ENCODE peak calls at places on chromosomes 16 and 17, in nine cellular contexts. One of them, this sample, is unnamed.

GRCh38 chr16:50627419-50627818 is 53.7 kb downstream of the SNX20 start:
- DNase-seq in ovary: peak; percentile 83
- DNase-seq in IMR-90: no peak
- DNase-seq in HCT116: no peak
- DNase-seq in colonic mucosa: peak; percentile 35
- DNase-seq in CD8-positive, alpha-beta T cell: peak; percentile 57
- DNase-seq in HepG2: no peak
- DNase-seq in transverse colon: peak; percentile 48
- DNase-seq in A673: peak; percentile 7
- DNase-seq in this sample: peak; percentile 24

GRCh38 chr17:49556183-49556943 is 19.3 kb upstream of the NXPH3 start:
- DNase-seq in ovary: peak; percentile 88
- DNase-seq in IMR-90: peak; percentile 49
- DNase-seq in HCT116: peak; percentile 49
- DNase-seq in colonic mucosa: peak; percentile 72
- DNase-seq in CD8-positive, alpha-beta T cell: peak; percentile 87
- DNase-seq in HepG2: peak; percentile 65
- DNase-seq in transverse colon: peak; percentile 79
- DNase-seq in A673: peak; percentile 88
- DNase-seq in this sample: peak; percentile 90

GRCh38 chr17:75289832-75290337 is 652 bp upstream of the SLC25A19 start:
- DNase-seq in ovary: peak; percentile 47
- DNase-seq in IMR-90: peak; percentile 60
- DNase-seq in HCT116: no peak
- DNase-seq in colonic mucosa: peak; percentile 64
- DNase-seq in CD8-positive, alpha-beta T cell: peak; percentile 65
- DNase-seq in HepG2: no peak
- DNase-seq in transverse colon: peak; percentile 79
- DNase-seq in A673: peak; percentile 74
- DNase-seq in this sample: peak; percentile 48

GRCh38 chr17:6923385-6923784 is 72.5 kb upstream of the ALOX12 start:
- DNase-seq in ovary: no peak
- DNase-seq in IMR-90: no peak
- DNase-seq in HCT116: no peak
- DNase-seq in colonic mucosa: no peak
- DNase-seq in CD8-positive, alpha-beta T cell: no peak
- DNase-seq in HepG2: no peak
- DNase-seq in transverse colon: no peak
- DNase-seq in A673: no peak
- DNase-seq in this sample: no peak

GRCh38 chr16:65767125-65767524 is 599.4 kb upstream of the CDH5 start:
- DNase-seq in ovary: no peak
- DNase-seq in IMR-90: no peak
- DNase-seq in HCT116: no peak
- DNase-seq in colonic mucosa: no peak
- DNase-seq in CD8-positive, alpha-beta T cell: no peak
- DNase-seq in HepG2: no peak
- DNase-seq in transverse colon: no peak
- DNase-seq in A673: no peak
- DNase-seq in this sample: no peak

GRCh38 chr16:70392606-70393005 is 45.9 kb downstream of the DDX19A start:
- DNase-seq in ovary: no peak
- DNase-seq in IMR-90: no peak
- DNase-seq in HCT116: no peak
- DNase-seq in colonic mucosa: no peak
- DNase-seq in CD8-positive, alpha-beta T cell: no peak
- DNase-seq in HepG2: no peak
- DNase-seq in transverse colon: no peak
- DNase-seq in A673: no peak
- DNase-seq in this sample: no peak

GRCh38 chr16:10509534-10510025 is 70.8 kb downstream of the EMP2 start:
- DNase-seq in ovary: peak; percentile 51
- DNase-seq in IMR-90: peak; percentile 79
- DNase-seq in HCT116: peak; percentile 71
- DNase-seq in colonic mucosa: peak; percentile 69
- DNase-seq in CD8-positive, alpha-beta T cell: peak; percentile 61
- DNase-seq in HepG2: peak; percentile 91
- DNase-seq in transverse colon: peak; percentile 53
- DNase-seq in A673: peak; percentile 83
- DNase-seq in this sample: peak; percentile 68

GRCh38 chr17:75457047-75457654 is 716 bp downstream of the TMEM94 start:
- DNase-seq in ovary: peak; percentile 65
- DNase-seq in IMR-90: peak; percentile 45
- DNase-seq in HCT116: no peak
- DNase-seq in colonic mucosa: peak; percentile 52
- DNase-seq in CD8-positive, alpha-beta T cell: peak; percentile 11
- DNase-seq in HepG2: no peak
- DNase-seq in transverse colon: no peak
- DNase-seq in A673: peak; percentile 71
- DNase-seq in this sample: peak; percentile 76

GRCh38 chr16:47925811-47926460 is 229.9 kb downstream of the ABCC12 start:
- DNase-seq in ovary: no peak
- DNase-seq in IMR-90: peak; percentile 28
- DNase-seq in HCT116: no peak
- DNase-seq in colonic mucosa: no peak
- DNase-seq in CD8-positive, alpha-beta T cell: no peak
- DNase-seq in HepG2: no peak
- DNase-seq in transverse colon: no peak
- DNase-seq in A673: no peak
- DNase-seq in this sample: no peak

GRCh38 chr17:30363715-30364202 is 15.0 kb upstream of the CPD start:
- DNase-seq in ovary: no peak
- DNase-seq in IMR-90: peak; percentile 95
- DNase-seq in HCT116: no peak
- DNase-seq in colonic mucosa: no peak
- DNase-seq in CD8-positive, alpha-beta T cell: peak; percentile 72
- DNase-seq in HepG2: no peak
- DNase-seq in transverse colon: peak; percentile 46
- DNase-seq in A673: no peak
- DNase-seq in this sample: no peak

GRCh38 chr16:48608452-48608851 is 1.5 kb downstream of the N4BP1 start:
- DNase-seq in ovary: no peak
- DNase-seq in IMR-90: no peak
- DNase-seq in HCT116: no peak
- DNase-seq in colonic mucosa: no peak
- DNase-seq in CD8-positive, alpha-beta T cell: no peak
- DNase-seq in HepG2: no peak
- DNase-seq in transverse colon: no peak
- DNase-seq in A673: no peak
- DNase-seq in this sample: no peak

GRCh38 chr17:50281739-50282401 is 7.6 kb downstream of the TMEM92 start:
- DNase-seq in ovary: no peak
- DNase-seq in IMR-90: no peak
- DNase-seq in HCT116: no peak
- DNase-seq in colonic mucosa: no peak
- DNase-seq in CD8-positive, alpha-beta T cell: no peak
- DNase-seq in HepG2: peak; percentile 38
- DNase-seq in transverse colon: no peak
- DNase-seq in A673: no peak
- DNase-seq in this sample: no peak

GRCh38 chr17:47286198-47286914 is 32.7 kb downstream of the ITGB3 start:
- DNase-seq in ovary: no peak
- DNase-seq in IMR-90: peak; percentile 26
- DNase-seq in HCT116: no peak
- DNase-seq in colonic mucosa: no peak
- DNase-seq in CD8-positive, alpha-beta T cell: no peak
- DNase-seq in HepG2: no peak
- DNase-seq in transverse colon: no peak
- DNase-seq in A673: no peak
- DNase-seq in this sample: no peak

GRCh38 chr17:47288531-47289116 is 35.0 kb downstream of the ITGB3 start:
- DNase-seq in ovary: no peak
- DNase-seq in IMR-90: peak; percentile 69
- DNase-seq in HCT116: no peak
- DNase-seq in colonic mucosa: no peak
- DNase-seq in CD8-positive, alpha-beta T cell: no peak
- DNase-seq in HepG2: no peak
- DNase-seq in transverse colon: no peak
- DNase-seq in A673: no peak
- DNase-seq in this sample: no peak

GRCh38 chr17:47285003-47285402 is 31.4 kb downstream of the ITGB3 start:
- DNase-seq in ovary: no peak
- DNase-seq in IMR-90: no peak
- DNase-seq in HCT116: no peak
- DNase-seq in colonic mucosa: no peak
- DNase-seq in CD8-positive, alpha-beta T cell: no peak
- DNase-seq in HepG2: no peak
- DNase-seq in transverse colon: no peak
- DNase-seq in A673: no peak
- DNase-seq in this sample: no peak

GRCh38 chr17:47287639-47288038 is 34.0 kb downstream of the ITGB3 start:
- DNase-seq in ovary: no peak
- DNase-seq in IMR-90: no peak
- DNase-seq in HCT116: no peak
- DNase-seq in colonic mucosa: no peak
- DNase-seq in CD8-positive, alpha-beta T cell: no peak
- DNase-seq in HepG2: no peak
- DNase-seq in transverse colon: no peak
- DNase-seq in A673: no peak
- DNase-seq in this sample: no peak

DNA sequence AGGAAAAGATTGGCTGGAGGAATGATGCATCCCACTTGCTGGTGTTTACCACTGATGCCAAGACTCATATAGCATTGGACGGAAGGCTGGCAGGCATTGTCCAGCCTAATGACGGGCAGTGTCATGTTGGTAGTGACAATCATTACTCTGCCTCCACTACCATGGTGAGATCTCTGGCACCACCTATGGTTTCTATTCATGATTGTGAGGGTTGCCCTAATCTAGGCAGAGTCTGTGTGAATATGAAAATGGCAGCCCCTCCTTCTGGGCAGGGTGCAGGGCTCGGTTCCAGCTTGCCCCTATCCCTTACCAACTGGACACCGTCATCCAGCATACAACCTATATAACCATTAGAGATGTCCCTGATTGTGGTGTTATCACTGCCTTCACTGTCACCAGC is 33.4 kb downstream of the ITGB3 start:
- DNase-seq in ovary: no peak
- DNase-seq in IMR-90: no peak
- DNase-seq in HCT116: no peak
- DNase-seq in colonic mucosa: no peak
- DNase-seq in CD8-positive, alpha-beta T cell: no peak
- DNase-seq in HepG2: no peak
- DNase-seq in transverse colon: no peak
- DNase-seq in A673: no peak
- DNase-seq in this sample: no peak
- TF ChIP-seq CTCF in ovary: no peak
- TF ChIP-seq CTCF in IMR-90: no peak
- TF ChIP-seq CTCF in HCT116: no peak
- TF ChIP-seq CTCF in colonic mucosa: no peak
- TF ChIP-seq CTCF in CD8-positive, alpha-beta T cell: no peak
- TF ChIP-seq CTCF in HepG2: no peak
- TF ChIP-seq CTCF in transverse colon: no peak
- TF ChIP-seq CTCF in A673: no peak
- TF ChIP-seq CTCF in this sample: no peak

GRCh38 chr17:16623282-16623681 is 30.4 kb downstream of the ZNF624 start:
- DNase-seq in ovary: no peak
- DNase-seq in IMR-90: no peak
- DNase-seq in HCT116: no peak
- DNase-seq in colonic mucosa: no peak
- DNase-seq in CD8-positive, alpha-beta T cell: no peak
- DNase-seq in HepG2: no peak
- DNase-seq in transverse colon: no peak
- DNase-seq in A673: no peak
- DNase-seq in this sample: no peak

GRCh38 chr17:16622540-16623277 is 30.9 kb downstream of the ZNF624 start:
- DNase-seq in ovary: no peak
- DNase-seq in IMR-90: no peak
- DNase-seq in HCT116: no peak
- DNase-seq in colonic mucosa: no peak
- DNase-seq in CD8-positive, alpha-beta T cell: no peak
- DNase-seq in HepG2: no peak
- DNase-seq in transverse colon: no peak
- DNase-seq in A673: no peak
- DNase-seq in this sample: no peak

GRCh38 chr17:16617481-16618060 is 36.1 kb downstream of the ZNF624 start:
- DNase-seq in ovary: no peak
- DNase-seq in IMR-90: no peak
- DNase-seq in HCT116: no peak
- DNase-seq in colonic mucosa: no peak
- DNase-seq in CD8-positive, alpha-beta T cell: no peak
- DNase-seq in HepG2: no peak
- DNase-seq in transverse colon: no peak
- DNase-seq in A673: no peak
- DNase-seq in this sample: no peak
- H3K9me3 ChIP-seq in ovary: peaks cover 4% of the 10 kb centered on the region
- H3K9me3 ChIP-seq in IMR-90: peaks cover 35% of the 10 kb centered on the region
- H3K9me3 ChIP-seq in HCT116: peaks cover 31% of the 10 kb centered on the region
- H3K9me3 ChIP-seq in colonic mucosa: peaks cover 8% of the 10 kb centered on the region
- H3K9me3 ChIP-seq in CD8-positive, alpha-beta T cell: peaks cover 16% of the 10 kb centered on the region
- H3K9me3 ChIP-seq in HepG2: peaks cover 68% of the 10 kb centered on the region
- H3K9me3 ChIP-seq in transverse colon: peaks cover 55% of the 10 kb centered on the region
- H3K9me3 ChIP-seq in A673: peaks cover 63% of the 10 kb centered on the region
- H3K9me3 ChIP-seq in this sample: no peaks in the 10 kb centered on the region

GRCh38 chr17:39192901-39193300 is 4.6 kb downstream of the CACNB1 start:
- DNase-seq in ovary: no peak
- DNase-seq in IMR-90: no peak
- DNase-seq in HCT116: no peak
- DNase-seq in colonic mucosa: no peak
- DNase-seq in CD8-positive, alpha-beta T cell: no peak
- DNase-seq in HepG2: no peak
- DNase-seq in transverse colon: no peak
- DNase-seq in A673: no peak
- DNase-seq in this sample: no peak

GRCh38 chr17:39193346-39193745 is 4.1 kb downstream of the CACNB1 start:
- DNase-seq in ovary: no peak
- DNase-seq in IMR-90: no peak
- DNase-seq in HCT116: no peak
- DNase-seq in colonic mucosa: no peak
- DNase-seq in CD8-positive, alpha-beta T cell: no peak
- DNase-seq in HepG2: no peak
- DNase-seq in transverse colon: no peak
- DNase-seq in A673: no peak
- DNase-seq in this sample: no peak

GRCh38 chr17:39195568-39196160 is 1.8 kb downstream of the CACNB1 start:
- DNase-seq in ovary: no peak
- DNase-seq in IMR-90: no peak
- DNase-seq in HCT116: no peak
- DNase-seq in colonic mucosa: no peak
- DNase-seq in CD8-positive, alpha-beta T cell: no peak
- DNase-seq in HepG2: no peak
- DNase-seq in transverse colon: peak; percentile 29
- DNase-seq in A673: no peak
- DNase-seq in this sample: no peak

GRCh38 chr17:39194985-39195524 is 2.4 kb downstream of the CACNB1 start:
- DNase-seq in ovary: no peak
- DNase-seq in IMR-90: no peak
- DNase-seq in HCT116: no peak
- DNase-seq in colonic mucosa: no peak
- DNase-seq in CD8-positive, alpha-beta T cell: no peak
- DNase-seq in HepG2: no peak
- DNase-seq in transverse colon: no peak
- DNase-seq in A673: no peak
- DNase-seq in this sample: no peak

GRCh38 chr17:39194089-39194984 is 3.1 kb downstream of the CACNB1 start:
- DNase-seq in ovary: no peak
- DNase-seq in IMR-90: peak; percentile 67
- DNase-seq in HCT116: no peak
- DNase-seq in colonic mucosa: no peak
- DNase-seq in CD8-positive, alpha-beta T cell: no peak
- DNase-seq in HepG2: peak; percentile 80
- DNase-seq in transverse colon: peak; percentile 31
- DNase-seq in A673: peak; percentile 72
- DNase-seq in this sample: peak; percentile 91
- TF ChIP-seq CTCF in ovary: no peak
- TF ChIP-seq CTCF in IMR-90: peak; percentile 62
- TF ChIP-seq CTCF in HCT116: peak; percentile 5
- TF ChIP-seq CTCF in colonic mucosa: no peak
- TF ChIP-seq CTCF in CD8-positive, alpha-beta T cell: no peak
- TF ChIP-seq CTCF in HepG2: peak; percentile 69
- TF ChIP-seq CTCF in transverse colon: peak; percentile 14
- TF ChIP-seq CTCF in A673: peak; percentile 56
- TF ChIP-seq CTCF in this sample: peak; percentile 79

GRCh38 chr16:35560637-35560984 is 2101.2 kb downstream of the TP53TG3F start:
- DNase-seq in ovary: no peak
- DNase-seq in IMR-90: no peak
- DNase-seq in HCT116: no peak
- DNase-seq in colonic mucosa: no peak
- DNase-seq in CD8-positive, alpha-beta T cell: no peak
- DNase-seq in HepG2: no peak
- DNase-seq in transverse colon: no peak
- DNase-seq in A673: no peak
- DNase-seq in this sample: no peak
- H3K9me3 ChIP-seq in ovary: no peaks in the 10 kb centered on the region
- H3K9me3 ChIP-seq in IMR-90: peaks cover 11% of the 10 kb centered on the region
- H3K9me3 ChIP-seq in HCT116: no peaks in the 10 kb centered on the region
- H3K9me3 ChIP-seq in colonic mucosa: no peaks in the 10 kb centered on the region
- H3K9me3 ChIP-seq in CD8-positive, alpha-beta T cell: peaks cover 3% of the 10 kb centered on the region
- H3K9me3 ChIP-seq in HepG2: peaks cover 99% of the 10 kb centered on the region
- H3K9me3 ChIP-seq in transverse colon: no peaks in the 10 kb centered on the region
- H3K9me3 ChIP-seq in A673: peaks cover 26% of the 10 kb centered on the region
- H3K9me3 ChIP-seq in this sample: peaks cover 6% of the 10 kb centered on the region

This sample was measured in BE2C.